ENCODE peak calls at places on chromosome 16, in four cellular contexts. C, S, O and J are unnamed samples.

GRCh38 chr16:57578521-57579360 is 36.3 kb downstream of the ADGRG5 start:
- DNase-seq in C (no peak), S (no peak), O (peak), J (no peak)

GRCh38 chr16:49528035-49528434 is 154.4 kb downstream of the C16orf78 start:
- DNase-seq in C (peak), S (no peak), O (no peak), J (no peak)

GRCh38 chr16:12330977-12331376 is 354.4 kb downstream of the SNX29 start:
- DNase-seq in C (no peak), S (no peak), O (no peak), J (no peak)

GRCh38 chr16:70410736-70411135 is 28.2 kb downstream of the ST3GAL2 start:
- DNase-seq in C (no peak), S (no peak), O (no peak), J (no peak)

GRCh38 chr16:2471016-2471652 is at the start of gene NTN3:
- DNase-seq in C (no peak), S (no peak), O (no peak), J (no peak)

GRCh38 chr16:67673712-67674580 is 7.3 kb downstream of the C16orf86 start:
- DNase-seq in C (peak), S (peak), O (no peak), J (no peak)

GRCh38 chr16:65758620-65759019 is 607.9 kb upstream of the CDH5 start:
- DNase-seq in C (no peak), S (no peak), O (no peak), J (no peak)

GRCh38 chr16:66025751-66026150 is 340.7 kb upstream of the CDH5 start:
- DNase-seq in C (no peak), S (no peak), O (no peak), J (no peak)

GRCh38 chr16:81315271-81316175 is 761 bp downstream of the GAN start:
- DNase-seq in C (peak), S (peak), O (peak), J (peak)

GRCh38 chr16:61900482-61900881 is 135.8 kb downstream of the CDH8 start:
- DNase-seq in C (peak), S (no peak), O (no peak), J (no peak)

GRCh38 chr16:4894276-4895150 is 42.4 kb downstream of the PPL start:
- DNase-seq in C (no peak), S (no peak), O (no peak), J (peak)

GRCh38 chr16:85418978-85419491 is 194.1 kb upstream of the GSE1 start:
- DNase-seq in C (no peak), S (no peak), O (no peak), J (no peak)

GRCh38 chr16:11501583-11502138 is 85.1 kb downstream of the LITAF start:
- DNase-seq in C (no peak), S (no peak), O (no peak), J (no peak)

GRCh38 chr16:72191551-72191950 is 19.6 kb upstream of the PMFBP1 start:
- DNase-seq in C (peak), S (no peak), O (no peak), J (no peak)

GRCh38 chr16:29912087-29912486 is 11.8 kb downstream of the ASPHD1 start:
- DNase-seq in C (no peak), S (no peak), O (no peak), J (no peak)

GRCh38 chr16:17345043-17345442 is 125.7 kb downstream of the XYLT1 start:
- DNase-seq in C (peak), S (peak), O (no peak), J (peak)

GRCh38 chr16:81319221-81319912 is 4.6 kb downstream of the GAN start:
- DNase-seq in C (peak), S (no peak), O (no peak), J (no peak)

GRCh38 chr16:57620316-57621231 is 7.9 kb upstream of the ADGRG1 start:
- DNase-seq in C (no peak), S (peak), O (no peak), J (no peak)

GRCh38 chr16:54734156-54734555 is 196.5 kb upstream of the IRX5 start:
- DNase-seq in C (no peak), S (no peak), O (no peak), J (no peak)

GRCh38 chr16:69804283-69804682 is 42.2 kb downstream of the WWP2 start:
- DNase-seq in C (no peak), S (no peak), O (no peak), J (no peak)

GRCh38 chr16:66741971-66742396 is 9.4 kb downstream of the DYNC1LI2 start:
- DNase-seq in C (peak), S (no peak), O (no peak), J (no peak)

GRCh38 chr16:3094289-3095027 is 4.6 kb downstream of the ZSCAN10 start:
- DNase-seq in C (peak), S (no peak), O (peak), J (peak)

GRCh38 chr16:20901441-20902112 is 1.0 kb downstream of the LYRM1 start:
- DNase-seq in C (peak), S (peak), O (peak), J (peak)

GRCh38 chr16:57624806-57625500 is 3.5 kb upstream of the ADGRG1 start:
- DNase-seq in C (peak), S (no peak), O (no peak), J (no peak)

GRCh38 chr16:87383522-87384161 is at the start of gene FBXO31:
- DNase-seq in C (peak), S (peak), O (peak), J (peak)

GRCh38 chr16:51907680-51908079 is 639.3 kb downstream of the TOX3 start:
- DNase-seq in C (no peak), S (no peak), O (no peak), J (no peak)

GRCh38 chr16:22035094-22035675 is 27.3 kb downstream of the MOSMO start:
- DNase-seq in C (peak), S (no peak), O (no peak), J (peak)

GRCh38 chr16:80263181-80263823 is 277.5 kb upstream of the DYNLRB2 start:
- DNase-seq in C (no peak), S (no peak), O (no peak), J (no peak)

GRCh38 chr16:74521691-74522090 is 85.2 kb downstream of the GLG1 start:
- DNase-seq in C (peak), S (no peak), O (no peak), J (no peak)
- TF ChIP-seq CTCF in C (no peak), S (no peak), O (no peak), J (no peak)

GRCh38 chr16:88938933-88939813 is 37.8 kb downstream of the CBFA2T3 start:
- DNase-seq in C (no peak), S (no peak), O (no peak), J (no peak)
- H3K4me3 ChIP-seq in C (no peak), S (peak), O (peak), J (peak)

GRCh38 chr16:425082-425718 is at the start of gene RAB11FIP3:
- DNase-seq in C (peak), S (peak), O (peak), J (peak)
- TF ChIP-seq CTCF in C (peak), S (no peak), O (no peak), J (peak)

GRCh38 chr16:76535-77272 is 1.3 kb upstream of the MPG start:
- DNase-seq in C (peak), S (peak), O (peak), J (no peak)

GRCh38 chr16:77807-78443 is at the start of gene MPG:
- DNase-seq in C (peak), S (peak), O (peak), J (peak)

GRCh38 chr16:77273-77806 is 685 bp upstream of the MPG start:
- DNase-seq in C (peak), S (peak), O (peak), J (peak)

GRCh38 chr16:78444-79145 is 570 bp downstream of the MPG start:
- DNase-seq in C (peak), S (no peak), O (no peak), J (peak)

DNA sequence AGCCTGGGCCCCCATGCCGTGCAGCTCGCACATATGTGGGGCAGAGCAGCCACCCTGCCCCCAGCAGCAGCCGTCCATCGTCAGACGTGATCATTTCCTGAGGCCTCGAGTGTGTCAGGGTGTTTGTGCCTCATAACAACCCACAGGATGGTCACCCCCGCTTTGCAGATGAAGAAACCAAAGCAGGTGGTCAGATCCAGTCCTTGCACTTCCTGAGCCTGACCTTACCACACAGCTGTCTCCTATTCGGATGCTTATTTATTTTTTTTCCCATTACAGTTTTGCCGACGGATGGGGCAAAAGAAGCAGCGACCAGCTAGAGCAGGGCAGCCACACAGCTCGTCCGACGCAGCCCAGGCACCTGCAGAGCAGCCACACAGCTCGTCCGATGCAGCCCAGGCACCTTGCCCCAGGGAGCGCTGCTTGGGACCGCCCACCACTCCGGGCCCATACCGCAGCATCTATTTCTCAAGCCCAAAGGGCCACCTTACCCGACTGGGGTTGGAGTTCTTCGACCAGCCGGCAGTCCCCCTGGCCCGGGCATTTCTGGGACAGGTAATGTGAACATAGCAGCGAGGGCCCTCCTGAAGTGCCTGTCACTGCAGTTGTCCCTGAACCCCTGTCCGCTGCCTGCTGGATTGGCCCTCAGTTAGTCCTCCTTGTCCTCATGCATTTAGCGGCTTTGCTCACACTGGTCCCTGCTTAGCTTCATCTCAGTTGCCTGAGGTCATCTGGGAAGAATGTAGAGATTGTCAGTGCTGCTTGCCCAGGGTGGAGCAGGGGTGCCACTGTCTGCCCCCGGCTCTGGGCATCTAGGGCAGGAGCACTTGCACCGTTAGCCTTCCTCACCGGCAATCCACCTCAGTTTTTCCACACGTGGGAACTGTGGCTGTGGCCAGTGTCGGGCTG is 1.4 kb downstream of the MPG start:
- DNase-seq in C (peak), S (no peak), O (no peak), J (peak)
- H3K4me3 ChIP-seq in C (no peak), S (peak), O (no peak), J (peak)

GRCh38 chr16:83935858-83936255 is 17.2 kb upstream of the OSGIN1 start:
- DNase-seq in C (no peak), S (no peak), O (no peak), J (no peak)

GRCh38 chr16:83936581-83937165 is 16.4 kb upstream of the OSGIN1 start:
- DNase-seq in C (no peak), S (no peak), O (no peak), J (no peak)

GRCh38 chr16:83933885-83934683 is 19.0 kb upstream of the OSGIN1 start:
- DNase-seq in C (peak), S (no peak), O (no peak), J (no peak)

GRCh38 chr16:83934684-83934977 is 18.4 kb upstream of the OSGIN1 start:
- DNase-seq in C (no peak), S (no peak), O (no peak), J (no peak)

DNA sequence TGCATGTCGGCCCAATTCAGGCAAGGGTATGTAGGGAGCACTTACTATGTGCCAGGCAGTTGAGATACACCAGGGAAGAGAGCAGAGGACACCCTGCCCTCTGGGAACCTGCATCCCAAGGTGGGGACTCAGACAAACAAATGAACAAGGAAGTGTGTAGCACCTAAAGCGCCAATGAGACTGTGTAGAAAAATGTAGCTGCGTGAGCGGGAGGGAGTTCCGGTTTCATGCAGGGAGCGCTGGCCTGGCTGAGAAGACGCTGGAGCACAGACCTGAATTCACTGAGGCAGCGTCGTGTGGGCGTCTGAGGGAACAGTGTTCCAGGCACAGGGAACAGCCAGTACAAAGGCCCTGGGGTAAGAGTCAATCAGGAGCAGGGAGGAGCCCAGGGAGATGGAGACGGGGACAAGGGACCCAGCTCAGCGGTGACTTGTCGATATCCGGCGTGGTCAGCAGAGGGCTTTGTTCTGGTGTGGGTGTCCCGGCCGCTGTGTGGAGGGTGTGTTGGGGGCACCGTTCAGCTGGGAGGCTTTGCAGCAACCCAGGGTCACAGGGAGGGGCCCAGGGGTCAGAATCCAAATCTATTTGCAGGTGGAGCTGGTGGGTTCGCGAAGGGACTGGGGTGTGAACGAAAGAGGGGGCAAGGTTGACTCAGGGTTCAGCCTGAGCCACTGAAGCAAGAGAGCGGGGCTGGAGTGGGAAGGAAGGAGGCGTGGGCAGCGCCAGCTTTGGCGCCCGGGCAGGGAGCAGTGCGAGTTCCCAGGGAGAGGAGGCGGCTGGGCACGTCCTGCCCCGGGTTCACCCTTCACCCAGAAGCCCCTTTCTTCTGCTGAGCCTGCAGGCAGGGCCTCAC is 17.8 kb upstream of the OSGIN1 start:
- DNase-seq in C (no peak), S (no peak), O (no peak), J (no peak)
- TF ChIP-seq CTCF in C (no peak), S (no peak), O (no peak), J (no peak)

DNA sequence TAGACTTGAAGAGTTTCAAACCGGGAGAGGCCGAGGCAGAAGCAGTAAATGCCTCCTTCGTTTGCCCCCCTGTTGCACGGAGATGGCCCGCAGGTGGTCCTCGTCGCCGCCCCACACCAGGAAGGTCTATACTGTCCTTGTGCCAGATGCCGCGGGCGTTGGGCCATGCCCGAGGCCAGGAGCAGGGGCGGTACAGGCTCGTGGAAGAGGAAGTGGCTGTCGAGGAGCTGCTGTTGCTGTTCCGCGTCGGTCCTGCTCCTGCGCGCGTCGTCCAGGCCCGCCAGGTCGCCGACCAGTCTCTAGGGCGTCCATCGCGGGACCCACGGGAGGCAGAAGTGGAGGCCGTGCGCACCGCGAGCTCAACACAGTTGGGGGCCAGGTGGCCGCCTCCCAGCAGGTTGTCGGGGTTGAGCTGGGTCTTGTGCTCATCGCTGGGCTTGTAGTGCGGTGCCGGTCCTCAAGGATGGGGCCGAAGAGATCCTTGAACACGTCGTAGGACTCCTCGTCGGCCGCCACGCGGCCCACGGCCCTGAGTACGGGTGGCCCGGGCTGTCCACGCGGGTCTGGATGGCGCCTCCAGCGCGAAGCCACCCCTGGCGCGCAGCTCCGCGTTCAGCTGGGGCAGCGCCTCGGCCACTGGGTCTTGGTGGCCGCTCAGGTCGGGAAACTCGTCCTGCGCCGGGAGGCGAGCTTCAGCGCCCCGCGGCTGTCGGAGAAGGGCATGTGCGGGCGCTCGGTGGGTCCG is 13.1 kb upstream of the C16orf87 start:
- DNase-seq in C (no peak), S (no peak), O (no peak), J (no peak)
- H3K4me3 ChIP-seq in C (no peak), S (no peak), O (no peak), J (no peak)

DNA sequence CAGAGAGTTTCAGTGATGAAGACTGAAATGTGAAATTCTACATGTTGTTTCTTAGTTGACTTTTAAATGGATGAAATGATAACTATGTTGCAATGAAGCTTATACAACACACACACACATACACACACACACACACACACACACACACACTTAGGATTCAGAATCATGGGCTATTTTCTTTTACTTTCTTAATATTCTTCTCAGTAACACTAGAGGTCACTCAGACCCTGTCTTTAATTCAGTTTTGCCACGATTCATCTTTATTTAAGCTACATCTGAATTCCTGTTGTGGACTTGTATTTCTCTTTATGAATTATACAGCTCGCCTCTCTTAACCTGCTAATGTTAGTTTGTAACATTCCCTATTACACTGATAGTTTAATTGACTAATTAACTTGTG is 109.6 kb upstream of the GOT2 start:
- DNase-seq in C (peak), S (no peak), O (no peak), J (peak)
- TF ChIP-seq CTCF in C (no peak), S (peak), O (no peak), J (peak)